ENCODE peak calls at places on chromosomes 16 and 17, in six cellular contexts. T, G, W, K, V and C are unnamed samples.
A peak's percentile ranks its signal among the peaks of the same experiment; 100 is the strongest.

GRCh38 chr16:11291021-11291716 is 10.0 kb upstream of the PRM1 start:
- DNase-seq in T (no peak), G (no peak), W (no peak), K (no peak), V (no peak), C (no peak)

GRCh38 chr17:16328997-16329396 is 24.3 kb downstream of the CENPV start:
- DNase-seq in T (no peak), G (peak; percentile 6), W (no peak), K (no peak), V (no peak), C (no peak)

GRCh38 chr17:11363575-11363974 is 122.6 kb downstream of the SHISA6 start:
- DNase-seq in T (no peak), G (no peak), W (no peak), K (no peak), V (no peak), C (peak; percentile 4)

GRCh38 chr17:51764387-51764971 is 394.0 kb downstream of the CA10 start:
- DNase-seq in T (peak; percentile 78), G (peak; percentile 36), W (peak; percentile 61), K (peak; percentile 4), V (peak; percentile 60), C (peak; percentile 71)

GRCh38 chr17:73007447-73007846 is 85.0 kb downstream of the SLC39A11 start:
- DNase-seq in T (no peak), G (no peak), W (no peak), K (no peak), V (no peak), C (no peak)

GRCh38 chr17:74959826-74960738 is 12.5 kb downstream of the HID1 start:
- DNase-seq in T (peak; percentile 59), G (no peak), W (peak; percentile 62), K (no peak), V (no peak), C (no peak)

GRCh38 chr17:77363821-77364361 is 223.1 kb downstream of the SEC14L1 start:
- DNase-seq in T (no peak), G (peak; percentile 34), W (peak; percentile 89), K (no peak), V (peak; percentile 71), C (peak; percentile 71)

GRCh38 chr16:87570938-87571867 is 31.1 kb upstream of the JPH3 start:
- DNase-seq in T (peak; percentile 76), G (peak; percentile 51), W (peak; percentile 61), K (no peak), V (peak; percentile 59), C (peak; percentile 32)

GRCh38 chr17:65222216-65222738 is 85.1 kb downstream of the RGS9 start:
- DNase-seq in T (no peak), G (no peak), W (no peak), K (no peak), V (no peak), C (no peak)

GRCh38 chr16:70685061-70685937 is 554 bp downstream of the MTSS2 start:
- DNase-seq in T (no peak), G (no peak), W (peak; percentile 35), K (no peak), V (no peak), C (peak; percentile 49)
- TF ChIP-seq POLR2A in T (no peak), G (no peak), W (no peak), K (no peak), V (no peak), C (no peak)

GRCh38 chr16:85541619-85542547 is 71.2 kb upstream of the GSE1 start:
- DNase-seq in T (no peak), G (no peak), W (no peak), K (no peak), V (no peak), C (no peak)

GRCh38 chr16:85539084-85539483 is 74.0 kb upstream of the GSE1 start:
- DNase-seq in T (no peak), G (no peak), W (no peak), K (no peak), V (no peak), C (no peak)

GRCh38 chr16:85539629-85540291 is 73.4 kb upstream of the GSE1 start:
- DNase-seq in T (no peak), G (no peak), W (no peak), K (no peak), V (peak; percentile 74), C (no peak)

GRCh38 chr16:85542548-85542927 is 70.6 kb upstream of the GSE1 start:
- DNase-seq in T (no peak), G (no peak), W (peak; percentile 72), K (no peak), V (no peak), C (no peak)

GRCh38 chr16:85541181-85541580 is 71.9 kb upstream of the GSE1 start:
- DNase-seq in T (no peak), G (no peak), W (no peak), K (no peak), V (no peak), C (no peak)
- TF ChIP-seq MYC in T (no peak), G (no peak), W (no peak), K (no peak), V (no peak), C (no peak)

GRCh38 chr17:7035591-7036368 is at the start of gene SLC16A13:
- DNase-seq in T (peak; percentile 99), G (peak; percentile 96), W (peak; percentile 99), K (peak; percentile 96), V (peak; percentile 97), C (peak; percentile 94)
- TF ChIP-seq POLR2A in T (peak; percentile 96), G (no peak), W (peak; percentile 94), K (peak; percentile 95), V (peak; percentile 78), C (peak; percentile 85)

GRCh38 chr17:35084987-35085386 is 21.5 kb upstream of the RFFL start:
- DNase-seq in T (peak; percentile 90), G (peak; percentile 6), W (no peak), K (no peak), V (no peak), C (no peak)
- TF ChIP-seq MYC in T (no peak), G (no peak), W (no peak), K (no peak), V (no peak), C (no peak)

GRCh38 chr16:30805370-30806169 is 18.6 kb upstream of the ZNF629 start:
- DNase-seq in T (peak; percentile 88), G (peak; percentile 74), W (peak; percentile 87), K (no peak), V (peak; percentile 78), C (peak; percentile 64)
- TF ChIP-seq POLR2A in T (peak; percentile 89), G (peak; percentile 88), W (peak; percentile 88), K (peak; percentile 64), V (peak; percentile 93), C (no peak)

GRCh38 chr17:39209317-39210092 is 9.4 kb downstream of the RPL19 start:
- DNase-seq in T (no peak), G (peak; percentile 29), W (peak; percentile 6), K (no peak), V (no peak), C (peak; percentile 75)
- TF ChIP-seq MYC in T (no peak), G (no peak), W (no peak), K (no peak), V (no peak), C (no peak)